ENCODE peak calls at places on chromosome 19, in nine cellular contexts. One of them, this sample, is unnamed.
A peak's percentile ranks its signal among the peaks of the same experiment; 100 is the strongest.

GRCh38 chr19:310141-310651 is 19.0 kb upstream of the PLPP2 start:
- DNase-seq in progenitor cell of endocrine pancreas: no peak
- DNase-seq in upper lobe of right lung: peak; percentile 56
- DNase-seq in tibial nerve: no peak
- DNase-seq in left ventricle myocardium inferior: no peak
- DNase-seq in GM12865: no peak
- DNase-seq in esophagus squamous epithelium: no peak
- DNase-seq in Peyer's patch: peak; percentile 88
- DNase-seq in uterus: peak; percentile 24
- DNase-seq in this sample: no peak

GRCh38 chr19:13846533-13847032 is 30.4 kb upstream of the NANOS3 start:
- DNase-seq in progenitor cell of endocrine pancreas: peak; percentile 74
- DNase-seq in upper lobe of right lung: peak; percentile 94
- DNase-seq in tibial nerve: peak; percentile 54
- DNase-seq in left ventricle myocardium inferior: peak; percentile 86
- DNase-seq in GM12865: peak; percentile 95
- DNase-seq in esophagus squamous epithelium: peak; percentile 57
- DNase-seq in Peyer's patch: peak; percentile 88
- DNase-seq in uterus: peak; percentile 80
- DNase-seq in this sample: no peak

GRCh38 chr19:6108721-6109633 is 1.3 kb downstream of the RFX2 start:
- DNase-seq in progenitor cell of endocrine pancreas: no peak
- DNase-seq in upper lobe of right lung: peak; percentile 82
- DNase-seq in tibial nerve: peak; percentile 77
- DNase-seq in left ventricle myocardium inferior: peak; percentile 63
- DNase-seq in GM12865: peak; percentile 25
- DNase-seq in esophagus squamous epithelium: no peak
- DNase-seq in Peyer's patch: peak; percentile 69
- DNase-seq in uterus: peak; percentile 82
- DNase-seq in this sample: peak; percentile 67

GRCh38 chr19:49433240-49433901 is 8.0 kb downstream of the SLC17A7 start:
- DNase-seq in progenitor cell of endocrine pancreas: no peak
- DNase-seq in upper lobe of right lung: no peak
- DNase-seq in tibial nerve: no peak
- DNase-seq in left ventricle myocardium inferior: no peak
- DNase-seq in GM12865: no peak
- DNase-seq in esophagus squamous epithelium: no peak
- DNase-seq in Peyer's patch: no peak
- DNase-seq in uterus: no peak
- DNase-seq in this sample: no peak

GRCh38 chr19:15251749-15252397 is 19.6 kb upstream of the EPHX3 start:
- DNase-seq in progenitor cell of endocrine pancreas: peak; percentile 23
- DNase-seq in upper lobe of right lung: no peak
- DNase-seq in tibial nerve: peak; percentile 69
- DNase-seq in left ventricle myocardium inferior: peak; percentile 86
- DNase-seq in GM12865: no peak
- DNase-seq in esophagus squamous epithelium: no peak
- DNase-seq in Peyer's patch: no peak
- DNase-seq in uterus: peak; percentile 93
- DNase-seq in this sample: peak; percentile 92

GRCh38 chr19:53432088-53432661 is 391 bp downstream of the ZNF761 start:
- DNase-seq in progenitor cell of endocrine pancreas: peak; percentile 13
- DNase-seq in upper lobe of right lung: peak; percentile 75
- DNase-seq in tibial nerve: no peak
- DNase-seq in left ventricle myocardium inferior: peak; percentile 16
- DNase-seq in GM12865: peak; percentile 13
- DNase-seq in esophagus squamous epithelium: no peak
- DNase-seq in Peyer's patch: peak; percentile 53
- DNase-seq in uterus: no peak
- DNase-seq in this sample: no peak

GRCh38 chr19:41740415-41741243 is 14.7 kb upstream of the CEACAM6 start:
- DNase-seq in progenitor cell of endocrine pancreas: no peak
- DNase-seq in upper lobe of right lung: no peak
- DNase-seq in tibial nerve: no peak
- DNase-seq in left ventricle myocardium inferior: no peak
- DNase-seq in GM12865: no peak
- DNase-seq in esophagus squamous epithelium: no peak
- DNase-seq in Peyer's patch: no peak
- DNase-seq in uterus: no peak
- DNase-seq in this sample: no peak

GRCh38 chr19:907183-907853 is 5.7 kb downstream of the R3HDM4 start:
- DNase-seq in progenitor cell of endocrine pancreas: no peak
- DNase-seq in upper lobe of right lung: no peak
- DNase-seq in tibial nerve: no peak
- DNase-seq in left ventricle myocardium inferior: no peak
- DNase-seq in GM12865: peak; percentile 64
- DNase-seq in esophagus squamous epithelium: no peak
- DNase-seq in Peyer's patch: no peak
- DNase-seq in uterus: no peak
- DNase-seq in this sample: no peak

GRCh38 chr19:19849056-19849455 is 16.6 kb upstream of the ZNF253 start:
- DNase-seq in progenitor cell of endocrine pancreas: no peak
- DNase-seq in upper lobe of right lung: no peak
- DNase-seq in tibial nerve: no peak
- DNase-seq in left ventricle myocardium inferior: no peak
- DNase-seq in GM12865: no peak
- DNase-seq in esophagus squamous epithelium: no peak
- DNase-seq in Peyer's patch: no peak
- DNase-seq in uterus: no peak
- DNase-seq in this sample: no peak

GRCh38 chr19:8487137-8487851 is 15.1 kb downstream of the PRAM1 start:
- DNase-seq in progenitor cell of endocrine pancreas: no peak
- DNase-seq in upper lobe of right lung: peak; percentile 83
- DNase-seq in tibial nerve: peak; percentile 32
- DNase-seq in left ventricle myocardium inferior: no peak
- DNase-seq in GM12865: peak; percentile 75
- DNase-seq in esophagus squamous epithelium: no peak
- DNase-seq in Peyer's patch: no peak
- DNase-seq in uterus: no peak
- DNase-seq in this sample: no peak

GRCh38 chr19:41219924-41220567 is 1.0 kb downstream of the AXL start:
- DNase-seq in progenitor cell of endocrine pancreas: no peak
- DNase-seq in upper lobe of right lung: peak; percentile 67
- DNase-seq in tibial nerve: no peak
- DNase-seq in left ventricle myocardium inferior: peak; percentile 50
- DNase-seq in GM12865: no peak
- DNase-seq in esophagus squamous epithelium: no peak
- DNase-seq in Peyer's patch: no peak
- DNase-seq in uterus: peak; percentile 62
- DNase-seq in this sample: no peak

GRCh38 chr19:11699931-11700794 is 38.6 kb downstream of the ZNF823 start:
- DNase-seq in progenitor cell of endocrine pancreas: no peak
- DNase-seq in upper lobe of right lung: no peak
- DNase-seq in tibial nerve: peak; percentile 9
- DNase-seq in left ventricle myocardium inferior: no peak
- DNase-seq in GM12865: peak; percentile 23
- DNase-seq in esophagus squamous epithelium: no peak
- DNase-seq in Peyer's patch: no peak
- DNase-seq in uterus: no peak
- DNase-seq in this sample: peak; percentile 4

GRCh38 chr19:10292789-10293636 is 3.3 kb downstream of the ICAM5 start:
- DNase-seq in progenitor cell of endocrine pancreas: no peak
- DNase-seq in upper lobe of right lung: no peak
- DNase-seq in tibial nerve: no peak
- DNase-seq in left ventricle myocardium inferior: no peak
- DNase-seq in GM12865: no peak
- DNase-seq in esophagus squamous epithelium: no peak
- DNase-seq in Peyer's patch: peak; percentile 52
- DNase-seq in uterus: no peak
- DNase-seq in this sample: no peak

GRCh38 chr19:15265849-15266248 is 33.6 kb upstream of the EPHX3 start:
- DNase-seq in progenitor cell of endocrine pancreas: no peak
- DNase-seq in upper lobe of right lung: peak; percentile 88
- DNase-seq in tibial nerve: peak; percentile 82
- DNase-seq in left ventricle myocardium inferior: peak; percentile 90
- DNase-seq in GM12865: no peak
- DNase-seq in esophagus squamous epithelium: no peak
- DNase-seq in Peyer's patch: no peak
- DNase-seq in uterus: peak; percentile 95
- DNase-seq in this sample: peak; percentile 94

GRCh38 chr19:18205180-18205915 is 1.5 kb upstream of the RAB3A start:
- DNase-seq in progenitor cell of endocrine pancreas: no peak
- DNase-seq in upper lobe of right lung: peak; percentile 87
- DNase-seq in tibial nerve: peak; percentile 82
- DNase-seq in left ventricle myocardium inferior: peak; percentile 86
- DNase-seq in GM12865: peak; percentile 68
- DNase-seq in esophagus squamous epithelium: no peak
- DNase-seq in Peyer's patch: peak; percentile 74
- DNase-seq in uterus: peak; percentile 91
- DNase-seq in this sample: peak; percentile 55

DNA sequence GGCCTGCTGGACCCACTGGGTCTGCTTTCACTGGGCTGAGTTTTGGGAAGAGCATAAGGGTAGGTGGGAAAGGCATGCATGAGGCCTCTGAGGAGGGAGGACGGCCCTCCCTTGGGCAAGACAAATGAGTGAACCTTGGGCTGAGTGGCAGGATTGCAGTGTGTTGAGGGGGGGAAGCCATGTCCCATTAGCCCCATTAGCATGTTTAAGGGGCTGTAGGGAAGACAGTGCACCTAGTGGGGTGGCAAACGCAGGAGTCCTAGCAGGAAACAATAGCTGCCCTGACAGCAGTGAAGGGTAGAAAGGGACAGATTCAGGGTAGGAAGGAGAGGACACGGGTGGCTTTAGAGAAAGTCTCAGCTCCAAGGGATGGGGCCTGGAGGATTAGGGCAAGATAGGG is 3.1 kb upstream of the ZBTB45 start:
- DNase-seq in progenitor cell of endocrine pancreas: no peak
- DNase-seq in upper lobe of right lung: no peak
- DNase-seq in tibial nerve: no peak
- DNase-seq in left ventricle myocardium inferior: no peak
- DNase-seq in GM12865: no peak
- DNase-seq in esophagus squamous epithelium: no peak
- DNase-seq in Peyer's patch: no peak
- DNase-seq in uterus: no peak
- DNase-seq in this sample: no peak
- TF ChIP-seq CTCF in progenitor cell of endocrine pancreas: no peak
- TF ChIP-seq CTCF in upper lobe of right lung: no peak
- TF ChIP-seq CTCF in tibial nerve: no peak
- TF ChIP-seq CTCF in left ventricle myocardium inferior: no peak
- TF ChIP-seq CTCF in GM12865: no peak
- TF ChIP-seq CTCF in esophagus squamous epithelium: no peak
- TF ChIP-seq CTCF in Peyer's patch: no peak
- TF ChIP-seq CTCF in uterus: no peak
- TF ChIP-seq CTCF in this sample: no peak

GRCh38 chr19:2043864-2044708 is 7.0 kb downstream of the MKNK2 start:
- DNase-seq in progenitor cell of endocrine pancreas: no peak
- DNase-seq in upper lobe of right lung: no peak
- DNase-seq in tibial nerve: no peak
- DNase-seq in left ventricle myocardium inferior: no peak
- DNase-seq in GM12865: peak; percentile 24
- DNase-seq in esophagus squamous epithelium: no peak
- DNase-seq in Peyer's patch: peak; percentile 54
- DNase-seq in uterus: peak; percentile 27
- DNase-seq in this sample: no peak
- TF ChIP-seq CTCF in progenitor cell of endocrine pancreas: no peak
- TF ChIP-seq CTCF in upper lobe of right lung: no peak
- TF ChIP-seq CTCF in tibial nerve: no peak
- TF ChIP-seq CTCF in left ventricle myocardium inferior: peak; percentile 11
- TF ChIP-seq CTCF in GM12865: no peak
- TF ChIP-seq CTCF in esophagus squamous epithelium: no peak
- TF ChIP-seq CTCF in Peyer's patch: no peak
- TF ChIP-seq CTCF in uterus: no peak
- TF ChIP-seq CTCF in this sample: no peak

GRCh38 chr19:48004236-48004635 is 9.8 kb downstream of the ELSPBP1 start:
- DNase-seq in progenitor cell of endocrine pancreas: no peak
- DNase-seq in upper lobe of right lung: no peak
- DNase-seq in tibial nerve: no peak
- DNase-seq in left ventricle myocardium inferior: no peak
- DNase-seq in GM12865: no peak
- DNase-seq in esophagus squamous epithelium: no peak
- DNase-seq in Peyer's patch: no peak
- DNase-seq in uterus: no peak
- DNase-seq in this sample: no peak

GRCh38 chr19:48000846-48001245 is 6.4 kb downstream of the ELSPBP1 start:
- DNase-seq in progenitor cell of endocrine pancreas: no peak
- DNase-seq in upper lobe of right lung: no peak
- DNase-seq in tibial nerve: no peak
- DNase-seq in left ventricle myocardium inferior: no peak
- DNase-seq in GM12865: no peak
- DNase-seq in esophagus squamous epithelium: no peak
- DNase-seq in Peyer's patch: no peak
- DNase-seq in uterus: no peak
- DNase-seq in this sample: no peak

GRCh38 chr19:48010932-48011758 is 16.7 kb downstream of the ELSPBP1 start:
- DNase-seq in progenitor cell of endocrine pancreas: no peak
- DNase-seq in upper lobe of right lung: no peak
- DNase-seq in tibial nerve: no peak
- DNase-seq in left ventricle myocardium inferior: no peak
- DNase-seq in GM12865: no peak
- DNase-seq in esophagus squamous epithelium: no peak
- DNase-seq in Peyer's patch: no peak
- DNase-seq in uterus: no peak
- DNase-seq in this sample: no peak

DNA sequence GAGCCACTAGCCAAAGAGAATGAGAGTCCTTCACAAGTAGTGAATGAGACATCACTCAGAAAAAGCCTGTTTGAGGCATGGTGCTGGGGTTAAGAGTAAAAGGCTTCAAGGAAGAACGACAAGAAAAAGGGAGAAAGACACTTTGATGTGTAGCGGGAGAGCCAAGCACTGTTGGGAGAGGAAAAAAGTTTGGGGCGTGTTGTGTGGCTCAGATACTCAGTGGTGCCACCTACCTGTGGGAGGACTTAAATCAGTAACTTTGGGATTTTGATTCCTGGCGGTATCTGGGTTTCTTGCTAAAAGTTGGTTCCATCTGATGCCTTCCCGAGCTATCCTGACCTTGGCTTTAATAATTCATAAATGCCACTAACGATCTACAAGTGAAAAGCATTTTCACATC is 12.3 kb downstream of the ELSPBP1 start:
- DNase-seq in progenitor cell of endocrine pancreas: no peak
- DNase-seq in upper lobe of right lung: no peak
- DNase-seq in tibial nerve: no peak
- DNase-seq in left ventricle myocardium inferior: no peak
- DNase-seq in GM12865: peak; percentile 24
- DNase-seq in esophagus squamous epithelium: no peak
- DNase-seq in Peyer's patch: no peak
- DNase-seq in uterus: no peak
- DNase-seq in this sample: no peak
- TF ChIP-seq CTCF in progenitor cell of endocrine pancreas: no peak
- TF ChIP-seq CTCF in upper lobe of right lung: no peak
- TF ChIP-seq CTCF in tibial nerve: no peak
- TF ChIP-seq CTCF in left ventricle myocardium inferior: no peak
- TF ChIP-seq CTCF in GM12865: peak; percentile 23
- TF ChIP-seq CTCF in esophagus squamous epithelium: no peak
- TF ChIP-seq CTCF in Peyer's patch: no peak
- TF ChIP-seq CTCF in uterus: no peak
- TF ChIP-seq CTCF in this sample: no peak

DNA sequence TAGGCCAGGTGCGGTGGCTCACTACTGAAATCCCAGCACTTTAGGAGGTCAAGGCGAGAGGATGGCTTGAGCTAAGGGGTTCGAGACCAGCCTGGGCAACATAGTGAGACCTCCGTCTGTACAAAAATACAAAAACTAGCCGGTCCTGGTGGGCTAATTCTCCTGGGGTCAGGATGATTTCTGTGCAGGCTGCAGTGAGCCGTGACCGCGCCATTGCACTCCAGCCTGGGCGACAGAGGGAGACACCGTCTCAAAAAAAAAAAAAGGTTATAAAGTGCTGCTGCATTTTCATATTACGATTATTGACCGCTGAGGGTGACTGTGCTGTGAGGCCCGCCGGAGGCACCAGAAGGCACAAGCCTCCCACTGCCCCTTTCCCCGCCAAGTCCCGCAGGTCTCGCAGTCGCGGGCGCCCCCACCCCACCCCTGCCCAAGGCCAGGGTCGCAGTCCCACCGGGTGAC is 477 bp upstream of the PLEKHF1 start:
- DNase-seq in progenitor cell of endocrine pancreas: no peak
- DNase-seq in upper lobe of right lung: no peak
- DNase-seq in tibial nerve: no peak
- DNase-seq in left ventricle myocardium inferior: no peak
- DNase-seq in GM12865: no peak
- DNase-seq in esophagus squamous epithelium: no peak
- DNase-seq in Peyer's patch: no peak
- DNase-seq in uterus: no peak
- DNase-seq in this sample: no peak
- TF ChIP-seq CTCF in progenitor cell of endocrine pancreas: peak; percentile 25
- TF ChIP-seq CTCF in upper lobe of right lung: peak; percentile 28
- TF ChIP-seq CTCF in tibial nerve: no peak
- TF ChIP-seq CTCF in left ventricle myocardium inferior: peak; percentile 45
- TF ChIP-seq CTCF in GM12865: peak; percentile 32
- TF ChIP-seq CTCF in esophagus squamous epithelium: no peak
- TF ChIP-seq CTCF in Peyer's patch: peak; percentile 17
- TF ChIP-seq CTCF in uterus: peak; percentile 8
- TF ChIP-seq CTCF in this sample: no peak